ENCODE peak calls at places on chromosomes 16 and 17, in ten cellular contexts. W is pancreas; G is HCT116; H is right atrium auricular region; R is Calu3; Y is GM13976; I is choroid plexus epithelial cell; V is activated CD8-positive, alpha-beta T cell treated with anti-CD3 and anti-CD28 coated beads for 36 hours; N is AG04450; D is breast epithelium. L is an unnamed sample.

GRCh38 chr17:44363613-44364159 is at the start of gene FAM171A2:
- DNase-seq in Y (peak), G (no peak), R (peak), W (peak), D (no peak), V (peak), I (peak), N (peak), H (no peak), L (peak)

GRCh38 chr17:46768540-46768870 is 50.0 kb downstream of the WNT3 start:
- DNase-seq in Y (no peak), H (no peak), N (no peak), V (no peak), R (no peak), W (no peak), I (no peak), G (no peak), D (no peak), L (no peak)

GRCh38 chr17:81422776-81423697 is 27.8 kb downstream of the BAHCC1 start:
- DNase-seq in Y (no peak), D (peak), H (peak), R (peak), I (peak), W (peak), V (no peak), G (peak), N (peak), L (no peak)

GRCh38 chr17:21042434-21043295 is at the start of gene USP22:
- DNase-seq in H (no peak), V (peak), G (no peak), W (no peak), N (no peak), D (no peak), R (peak), I (no peak), Y (peak), L (peak)

GRCh38 chr17:63452979-63453551 is 7.0 kb upstream of the CYB561 start:
- DNase-seq in V (no peak), N (no peak), D (no peak), Y (no peak), R (no peak), G (no peak), I (no peak), W (no peak), H (no peak), L (no peak)

GRCh38 chr17:17125136-17126084 is 80.7 kb downstream of the PLD6 start:
- DNase-seq in D (no peak), G (no peak), I (peak), W (no peak), V (peak), H (no peak), N (no peak), Y (no peak), R (no peak), L (no peak)

GRCh38 chr17:22145605-22146178 is 453.4 kb downstream of the KCNJ18 start:
- DNase-seq in W (no peak), R (no peak), H (no peak), D (no peak), G (no peak), I (no peak), V (no peak), Y (no peak), N (no peak), L (no peak)

GRCh38 chr16:1960665-1961630 is 1.6 kb downstream of the NDUFB10 start:
- DNase-seq in D (no peak), R (no peak), G (peak), N (no peak), Y (no peak), W (no peak), H (no peak), I (peak), V (peak), L (no peak)

GRCh38 chr16:15494231-15494630 is 59.8 kb downstream of the BMERB1 start:
- DNase-seq in R (no peak), I (peak), Y (no peak), V (no peak), H (no peak), G (peak), N (no peak), D (no peak), W (no peak), L (no peak)

GRCh38 chr17:43766413-43767052 is 7.9 kb upstream of the SOST start:
- DNase-seq in I (peak), D (no peak), V (peak), W (no peak), Y (no peak), G (peak), H (peak), R (peak), N (no peak), L (peak)

GRCh38 chr16:10964039-10964890 is 19.9 kb downstream of the CLEC16A start:
- DNase-seq in G (peak), N (peak), D (peak), I (peak), V (peak), R (peak), W (peak), Y (peak), H (peak), L (peak)

GRCh38 chr17:13395872-13396271 is 205.9 kb downstream of the HS3ST3A1 start:
- DNase-seq in D (no peak), R (no peak), I (peak), H (no peak), G (no peak), N (no peak), Y (no peak), W (no peak), V (no peak), L (no peak)

GRCh38 chr16:69176033-69176780 is 10.8 kb upstream of the SNTB2 start:
- DNase-seq in D (no peak), R (no peak), H (no peak), V (no peak), Y (no peak), W (no peak), G (no peak), N (peak), I (peak), L (no peak)

GRCh38 chr16:4481526-4481925 is 5.3 kb downstream of the HMOX2 start:
- DNase-seq in W (no peak), D (no peak), G (no peak), N (no peak), V (no peak), H (no peak), R (no peak), I (no peak), Y (no peak), L (no peak)

GRCh38 chr17:59547131-59547915 is 18.1 kb upstream of the DHX40 start:
- DNase-seq in H (no peak), Y (no peak), N (no peak), D (no peak), I (no peak), W (no peak), V (no peak), G (no peak), R (no peak), L (no peak)

GRCh38 chr16:5793556-5793955 is 696.0 kb upstream of the EEF2KMT start:
- DNase-seq in W (no peak), D (no peak), N (no peak), R (no peak), G (no peak), I (no peak), Y (no peak), V (no peak), H (no peak), L (no peak)

GRCh38 chr16:66619534-66620418 is 15.3 kb downstream of the CMTM3 start:
- DNase-seq in V (no peak), R (no peak), G (no peak), Y (peak), W (no peak), H (no peak), N (no peak), I (peak), D (no peak), L (no peak)

GRCh38 chr17:10447035-10447931 is 22.1 kb downstream of the MYH4 start:
- DNase-seq in V (no peak), R (no peak), W (no peak), D (no peak), H (no peak), G (no peak), Y (no peak), I (no peak), N (no peak), L (no peak)

GRCh38 chr17:76189247-76189646 is 48.2 kb upstream of the FOXJ1 start:
- DNase-seq in N (no peak), I (no peak), G (no peak), H (no peak), V (no peak), D (no peak), Y (no peak), W (no peak), R (no peak), L (no peak)

GRCh38 chr17:76188213-76189060 is 47.4 kb upstream of the FOXJ1 start:
- DNase-seq in H (no peak), V (no peak), W (no peak), D (no peak), R (no peak), G (no peak), N (no peak), Y (no peak), I (no peak), L (no peak)

GRCh38 chr17:76191891-76192290 is 48.4 kb downstream of the RNF157 start:
- DNase-seq in R (no peak), H (no peak), N (no peak), I (peak), V (peak), W (no peak), G (no peak), D (no peak), Y (peak), L (no peak)

GRCh38 chr17:76193616-76194015 is 46.7 kb downstream of the RNF157 start:
- DNase-seq in D (no peak), R (no peak), V (peak), H (no peak), Y (no peak), W (no peak), I (no peak), N (no peak), G (no peak), L (no peak)

GRCh38 chr17:76189741-76190140 is 48.7 kb upstream of the FOXJ1 start:
- DNase-seq in H (no peak), N (no peak), D (no peak), Y (no peak), W (no peak), V (no peak), I (no peak), R (no peak), G (no peak), L (no peak)
- TF ChIP-seq CTCF in H (no peak), N (no peak), D (no peak), Y (no peak), W (no peak), V (no peak), I (no peak), R (no peak), G (no peak), L (no peak)

GRCh38 chr17:37410357-37410756 is 3.7 kb downstream of the TADA2A start:
- DNase-seq in G (no peak), I (peak), N (no peak), W (no peak), Y (no peak), V (no peak), R (no peak), H (no peak), D (no peak), L (no peak)

GRCh38 chr17:37417852-37418251 is 11.2 kb downstream of the TADA2A start:
- DNase-seq in Y (no peak), V (no peak), N (no peak), I (peak), W (no peak), G (no peak), D (no peak), R (no peak), H (no peak), L (no peak)

DNA sequence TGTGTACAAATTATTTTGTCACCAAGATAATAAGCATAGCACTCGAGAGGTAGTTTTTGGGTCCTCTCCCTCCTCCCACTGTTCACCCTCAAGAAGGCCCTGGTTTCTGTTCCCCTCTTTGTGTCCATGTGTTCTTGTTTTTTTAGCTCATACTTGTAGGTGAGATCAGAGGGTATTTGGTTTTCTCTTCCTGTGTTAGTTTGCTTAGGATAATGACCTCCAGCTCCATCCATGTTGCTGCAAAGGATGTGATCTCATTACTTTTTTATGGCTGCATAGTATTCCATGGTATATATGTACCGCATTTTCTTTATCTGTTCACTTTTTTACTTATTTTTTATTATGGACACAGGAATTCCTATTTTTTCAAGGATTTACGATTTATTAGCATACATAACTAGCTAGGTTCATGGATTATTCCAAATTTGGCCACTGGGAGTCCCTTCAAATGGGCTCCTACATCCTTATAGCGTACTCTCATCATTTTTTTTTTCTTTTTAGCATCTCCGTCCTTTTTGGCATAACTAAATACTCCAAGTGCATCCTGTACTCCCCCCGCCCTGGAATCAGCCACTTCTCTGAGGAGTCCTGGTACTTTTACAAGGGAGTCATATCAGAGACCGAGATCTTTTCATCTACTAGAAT is 7.3 kb downstream of the TADA2A start:
- DNase-seq in I (peak), D (no peak), V (no peak), H (no peak), W (no peak), R (no peak), N (no peak), Y (no peak), G (no peak), L (no peak)
- TF ChIP-seq CTCF in I (peak), D (no peak), V (peak), H (no peak), W (no peak), R (peak), N (peak), Y (no peak), G (peak), L (no peak)

GRCh38 chr16:57970319-57970718 is 609 bp downstream of the CNGB1 start:
- DNase-seq in H (no peak), I (no peak), G (no peak), D (no peak), Y (no peak), N (no peak), V (no peak), W (no peak), R (no peak), L (no peak)

GRCh38 chr16:57972285-57972684 is 1.4 kb upstream of the CNGB1 start:
- DNase-seq in V (no peak), Y (no peak), W (no peak), H (no peak), I (no peak), N (no peak), G (no peak), R (no peak), D (no peak), L (no peak)

GRCh38 chr16:57969451-57970123 is 1.3 kb downstream of the CNGB1 start:
- DNase-seq in G (no peak), H (no peak), W (no peak), R (no peak), V (no peak), D (no peak), N (no peak), Y (no peak), I (no peak), L (no peak)

GRCh38 chr16:57971848-57972247 is 920 bp upstream of the CNGB1 start:
- DNase-seq in H (no peak), W (no peak), Y (no peak), N (no peak), I (no peak), V (no peak), D (no peak), R (no peak), G (no peak), L (no peak)

DNA sequence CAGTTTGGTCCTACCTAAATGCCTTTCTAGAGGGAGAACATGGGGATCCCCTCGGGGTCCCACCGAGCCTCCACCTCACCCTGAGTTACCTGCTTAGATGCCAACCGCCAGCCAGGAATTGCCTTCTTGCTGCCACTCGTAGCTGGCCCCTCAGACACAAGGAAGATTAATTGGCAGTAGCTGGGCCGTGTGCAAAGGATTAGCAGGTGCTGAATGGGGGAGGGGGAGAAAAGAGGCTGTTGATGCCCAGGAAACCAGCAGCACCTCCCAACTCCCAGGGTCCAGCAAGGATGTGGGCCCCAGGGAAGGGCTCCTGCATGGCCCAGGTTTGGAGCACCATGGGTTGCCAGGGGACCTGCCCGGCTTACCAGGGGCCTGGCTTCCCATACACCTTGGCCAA is at the start of gene CNGB1:
- DNase-seq in I (no peak), D (no peak), W (no peak), Y (no peak), R (no peak), G (no peak), N (no peak), H (no peak), V (no peak), L (no peak)
- TF ChIP-seq CTCF in I (no peak), D (no peak), W (no peak), Y (no peak), R (no peak), G (no peak), N (no peak), H (no peak), V (no peak), L (no peak)

GRCh38 chr17:78840780-78841611 is at the start of gene USP36:
- DNase-seq in R (peak), D (peak), I (peak), N (peak), H (peak), V (peak), Y (peak), W (peak), G (peak), L (peak)
- TF ChIP-seq CTCF in R (no peak), D (peak), I (no peak), N (no peak), H (no peak), V (no peak), Y (no peak), W (no peak), G (no peak), L (peak)

GRCh38 chr17:30173649-30174048 is 57.0 kb downstream of the NSRP1 start:
- DNase-seq in I (no peak), V (peak), H (no peak), G (no peak), N (no peak), Y (peak), D (no peak), W (no peak), R (no peak), L (no peak)
- TF ChIP-seq CTCF in I (no peak), V (no peak), H (no peak), G (no peak), N (no peak), Y (no peak), D (no peak), W (no peak), R (no peak), L (no peak)